ENCODE peak calls at places on chromosomes 5 and 9, in eight cellular contexts. P is CD4-positive, alpha-beta memory T cell; D is adrenal gland; U is GM23248; C is A549; N is AG04450; K is stomach; L is fibroblast of lung. R is an unnamed sample.
A peak's percentile ranks its signal among the peaks of the same experiment; 100 is the strongest.

GRCh38 chr5:57494104-57495098 is 11.8 kb upstream of the ACTBL2 start:
- DNase-seq in N (peak; percentile 95), D (peak; percentile 74), U (peak; percentile 98), L (peak; percentile 100), K (peak; percentile 77), P (no peak), C (peak; percentile 54), R (no peak)

GRCh38 chr5:61949054-61949679 is 356.8 kb upstream of the KIF2A start:
- DNase-seq in C (no peak), U (no peak), K (no peak), N (no peak), D (no peak), P (no peak), L (no peak), R (no peak)

GRCh38 chr5:149936044-149936699 is 8.4 kb downstream of the PDE6A start:
- DNase-seq in C (no peak), U (no peak), L (no peak), D (no peak), P (no peak), K (no peak), N (no peak), R (no peak)

GRCh38 chr5:20556364-20556763 is 568.4 kb upstream of the CDH18 start:
- DNase-seq in U (no peak), C (no peak), L (peak; percentile 74), P (no peak), N (no peak), K (no peak), D (no peak), R (no peak)

GRCh38 chr5:38208782-38209378 is 49.5 kb upstream of the EGFLAM start:
- DNase-seq in K (no peak), D (peak; percentile 33), P (no peak), N (peak; percentile 3), C (peak; percentile 19), U (peak; percentile 71), L (peak; percentile 40), R (peak; percentile 79)

GRCh38 chr5:38825494-38825893 is 20.3 kb upstream of the OSMR start:
- DNase-seq in P (no peak), L (peak; percentile 34), N (no peak), D (no peak), K (no peak), C (no peak), U (peak; percentile 67), R (no peak)

GRCh38 chr5:76303917-76304316 is 99.2 kb upstream of the IQGAP2 start:
- DNase-seq in P (peak; percentile 39), N (no peak), K (peak; percentile 42), C (no peak), D (no peak), U (peak; percentile 4), L (no peak), R (no peak)

GRCh38 chr9:91179237-91180138 is 182.2 kb downstream of the AUH start:
- DNase-seq in D (no peak), K (peak; percentile 8), P (no peak), U (peak; percentile 76), L (peak; percentile 84), N (peak; percentile 81), C (no peak), R (no peak)

GRCh38 chr5:41369799-41370198 is 140.6 kb downstream of the PLCXD3 start:
- DNase-seq in N (no peak), L (no peak), D (no peak), U (no peak), P (no peak), C (no peak), K (no peak), R (no peak)

GRCh38 chr9:136079211-136079915 is 15.7 kb downstream of the NACC2 start:
- DNase-seq in U (no peak), K (no peak), D (peak; percentile 64), P (no peak), N (no peak), C (no peak), L (no peak), R (no peak)

GRCh38 chr9:113957778-113958430 is 81.8 kb downstream of the ZNF618 start:
- DNase-seq in U (peak; percentile 85), N (peak; percentile 60), L (peak; percentile 89), K (no peak), D (peak; percentile 33), C (peak; percentile 52), P (no peak), R (no peak)

GRCh38 chr9:124298646-124299235 is 41.0 kb downstream of the NEK6 start:
- DNase-seq in K (no peak), D (no peak), P (no peak), U (no peak), N (no peak), L (peak; percentile 46), C (no peak), R (no peak)

GRCh38 chr5:154295551-154295950 is 105.0 kb downstream of the GALNT10 start:
- DNase-seq in P (no peak), U (no peak), L (no peak), C (no peak), K (no peak), D (no peak), N (no peak), R (no peak)

GRCh38 chr9:118303216-118303615 is 599.0 kb downstream of the TLR4 start:
- DNase-seq in C (no peak), D (no peak), L (no peak), P (no peak), U (no peak), N (no peak), K (no peak), R (no peak)

GRCh38 chr9:111661802-111662491 is 542 bp downstream of the GNG10 start:
- DNase-seq in D (peak; percentile 53), K (peak; percentile 30), N (no peak), C (peak; percentile 65), P (peak; percentile 30), U (peak; percentile 73), L (peak; percentile 38), R (peak; percentile 77)

GRCh38 chr5:133247881-133248642 is 196.2 kb downstream of the HSPA4 start:
- DNase-seq in N (no peak), K (no peak), D (peak; percentile 57), C (peak; percentile 73), U (peak; percentile 38), P (no peak), L (peak; percentile 30), R (no peak)

GRCh38 chr5:124212949-124213348 is 533.5 kb downstream of the ZNF608 start:
- DNase-seq in N (no peak), L (no peak), D (no peak), C (no peak), K (no peak), P (no peak), U (no peak), R (no peak)

GRCh38 chr9:76898786-76899185 is 7.1 kb downstream of the PRUNE2 start:
- DNase-seq in D (no peak), U (no peak), C (no peak), K (no peak), L (no peak), N (no peak), P (no peak), R (no peak)

GRCh38 chr5:134997015-134997414 is 29.3 kb downstream of the CATSPER3 start:
- DNase-seq in N (no peak), L (no peak), U (no peak), D (no peak), K (no peak), C (no peak), P (no peak), R (no peak)

GRCh38 chr9:82940386-82940785 is 122.6 kb downstream of the RASEF start:
- DNase-seq in C (no peak), U (no peak), P (no peak), D (no peak), L (no peak), K (no peak), N (no peak), R (no peak)

GRCh38 chr5:149759563-149759962 is 29.5 kb downstream of the PPARGC1B start:
- DNase-seq in K (no peak), P (no peak), D (no peak), N (no peak), L (no peak), C (no peak), U (no peak), R (no peak)

GRCh38 chr9:757246-757881 is 84.1 kb upstream of the DMRT1 start:
- DNase-seq in P (no peak), K (no peak), U (peak; percentile 77), N (peak; percentile 15), D (peak; percentile 22), C (no peak), L (peak; percentile 60), R (peak; percentile 67)

GRCh38 chr5:141306630-141307029 is 2.8 kb upstream of the SLC25A2 start:
- DNase-seq in K (no peak), L (no peak), U (no peak), C (no peak), N (no peak), P (no peak), D (no peak), R (no peak)
- H3K9me3 ChIP-seq in K (peaks cover 100% of the 10 kb centered on the region), L (no peaks in the 10 kb centered on the region), U (no peaks in the 10 kb centered on the region), C (peaks cover 56% of the 10 kb centered on the region), N (peaks cover 43% of the 10 kb centered on the region), P (peaks cover 38% of the 10 kb centered on the region), D (peaks cover 90% of the 10 kb centered on the region), R (peaks cover 44% of the 10 kb centered on the region)

GRCh38 chr5:1368236-1368635 is 23.3 kb upstream of the CLPTM1L start:
- DNase-seq in D (no peak), C (no peak), P (no peak), K (no peak), U (no peak), L (no peak), N (no peak), R (no peak)
- H3K9me3 ChIP-seq in D (no peaks in the 10 kb centered on the region), C (no peaks in the 10 kb centered on the region), P (no peaks in the 10 kb centered on the region), K (no peaks in the 10 kb centered on the region), U (no peaks in the 10 kb centered on the region), L (no peaks in the 10 kb centered on the region), N (no peaks in the 10 kb centered on the region), R (no peaks in the 10 kb centered on the region)

GRCh38 chr5:111394580-111394979 is 117.8 kb downstream of the STARD4 start:
- DNase-seq in D (no peak), K (no peak), C (no peak), P (no peak), N (peak; percentile 27), L (peak; percentile 73), U (peak; percentile 87), R (no peak)
- H3K9me3 ChIP-seq in D (no peaks in the 10 kb centered on the region), K (no peaks in the 10 kb centered on the region), C (no peaks in the 10 kb centered on the region), P (no peaks in the 10 kb centered on the region), N (no peaks in the 10 kb centered on the region), L (no peaks in the 10 kb centered on the region), U (no peaks in the 10 kb centered on the region), R (no peaks in the 10 kb centered on the region)

GRCh38 chr5:3899093-3899492 is 303.5 kb downstream of the IRX1 start:
- DNase-seq in L (no peak), N (no peak), D (no peak), P (no peak), U (no peak), C (no peak), K (no peak), R (no peak)

GRCh38 chr5:3905521-3905920 is 309.9 kb downstream of the IRX1 start:
- DNase-seq in U (no peak), P (no peak), L (no peak), D (no peak), K (no peak), C (no peak), N (no peak), R (no peak)

GRCh38 chr5:3904584-3904983 is 309.0 kb downstream of the IRX1 start:
- DNase-seq in D (no peak), L (no peak), U (no peak), K (no peak), N (no peak), C (no peak), P (no peak), R (no peak)

DNA sequence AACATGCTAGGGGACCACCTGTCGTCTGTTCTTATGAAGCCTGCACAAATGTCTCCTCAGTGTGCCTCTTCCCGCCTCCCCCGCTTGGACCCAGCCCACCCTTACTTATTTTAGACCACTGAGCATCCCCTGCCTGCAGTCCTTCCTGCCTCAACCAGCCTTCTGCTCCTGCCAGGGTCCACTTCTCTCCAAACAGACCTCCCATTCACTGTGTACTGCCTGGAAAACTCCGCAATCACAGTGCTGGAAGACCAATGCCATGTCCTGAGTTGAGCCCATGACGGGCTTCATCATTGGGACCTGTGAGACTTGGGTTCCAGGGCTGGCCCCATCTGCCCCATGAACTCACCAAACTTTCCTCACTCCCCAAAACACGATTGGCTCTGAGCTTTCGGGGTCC is 309.4 kb downstream of the IRX1 start:
- DNase-seq in L (no peak), K (no peak), D (no peak), N (no peak), U (no peak), P (no peak), C (no peak), R (no peak)
- H3K9me3 ChIP-seq in L (no peaks in the 10 kb centered on the region), K (no peaks in the 10 kb centered on the region), D (no peaks in the 10 kb centered on the region), N (peaks cover 53% of the 10 kb centered on the region), U (no peaks in the 10 kb centered on the region), P (no peaks in the 10 kb centered on the region), C (no peaks in the 10 kb centered on the region), R (peaks cover 17% of the 10 kb centered on the region)

R was measured in Karpas-422.